ENCODE peak calls at places on chromosomes 7 and 10, in nine cellular contexts. M, A, O, P, L, R, X, B and U are unnamed samples. For H3K36me3 and H3K4me1, the result is how much of the 10 kb centered on the place peaks cover.

GRCh38 chr10:43000021-43000411 is 76.9 kb upstream of the RET start:
- DNase-seq in M (no peak), A (no peak), O (no peak), P (no peak), L (no peak), R (no peak), X (no peak), B (no peak), U (no peak)

GRCh38 chr7:88429382-88429781 is 122.7 kb upstream of the STEAP4 start:
- DNase-seq in M (no peak), A (no peak), O (no peak), P (peak), L (no peak), R (peak), X (no peak), B (no peak), U (no peak)

GRCh38 chr10:15196335-15196834 is 27.9 kb upstream of the NMT2 start:
- DNase-seq in M (no peak), A (no peak), O (no peak), P (peak), L (no peak), R (no peak), X (no peak), B (no peak), U (no peak)

GRCh38 chr7:76364198-76364584 is 5.4 kb upstream of the YWHAG start:
- DNase-seq in M (no peak), A (no peak), O (no peak), P (peak), L (peak), R (peak), X (peak), B (no peak), U (no peak)

GRCh38 chr10:88903715-88904114 is 23.7 kb downstream of the STAMBPL1 start:
- DNase-seq in M (no peak), A (no peak), O (no peak), P (no peak), L (no peak), R (no peak), X (no peak), B (no peak), U (no peak)

GRCh38 chr10:19788075-19788686 is 28.1 kb upstream of the PLXDC2 start:
- DNase-seq in M (no peak), A (no peak), O (peak), P (peak), L (peak), R (no peak), X (peak), B (peak), U (no peak)

GRCh38 chr7:35691827-35692307 is 3.1 kb downstream of the HERPUD2 start:
- DNase-seq in M (no peak), A (no peak), O (no peak), P (peak), L (peak), R (no peak), X (peak), B (no peak), U (no peak)

GRCh38 chr7:28354601-28355062 is 57.7 kb upstream of the CREB5 start:
- DNase-seq in M (no peak), A (no peak), O (peak), P (peak), L (peak), R (peak), X (peak), B (no peak), U (no peak)

GRCh38 chr10:45418859-45419672 is 45.0 kb downstream of the ALOX5 start:
- DNase-seq in M (peak), A (peak), O (no peak), P (peak), L (peak), R (no peak), X (peak), B (peak), U (peak)

GRCh38 chr10:71176661-71177060 is 35.7 kb upstream of the UNC5B start:
- DNase-seq in M (no peak), A (no peak), O (no peak), P (no peak), L (no peak), R (no peak), X (no peak), B (no peak), U (no peak)

GRCh38 chr10:102814456-102814871 is 22.7 kb downstream of the CYP17A1 start:
- DNase-seq in M (peak), A (no peak), O (no peak), P (no peak), L (peak), R (no peak), X (peak), B (no peak), U (peak)

GRCh38 chr10:78382776-78383175 is 349.1 kb downstream of the RPS24 start:
- DNase-seq in M (no peak), A (no peak), O (no peak), P (no peak), L (no peak), R (no peak), X (no peak), B (no peak), U (no peak)

GRCh38 chr10:29947701-29948060 is 111.7 kb downstream of the JCAD start:
- DNase-seq in M (no peak), A (no peak), O (no peak), P (no peak), L (no peak), R (peak), X (no peak), B (no peak), U (no peak)

GRCh38 chr7:19464751-19465150 is 244.1 kb downstream of the POLR1F start:
- DNase-seq in M (no peak), A (no peak), O (no peak), P (no peak), L (no peak), R (no peak), X (no peak), B (no peak), U (no peak)

GRCh38 chr7:90933041-90933440 is 331.2 kb upstream of the FZD1 start:
- DNase-seq in M (no peak), A (no peak), O (no peak), P (no peak), L (no peak), R (no peak), X (no peak), B (no peak), U (no peak)

GRCh38 chr7:167087-167855 is 25.1 kb upstream of the FAM20C start:
- DNase-seq in M (no peak), A (no peak), O (no peak), P (no peak), L (no peak), R (no peak), X (no peak), B (no peak), U (no peak)

GRCh38 chr7:128030999-128031681 is at the start of gene LRRC4:
- DNase-seq in M (no peak), A (no peak), O (peak), P (peak), L (peak), R (no peak), X (peak), B (peak), U (no peak)

GRCh38 chr7:79741684-79742083 is 288.2 kb upstream of the MAGI2 start:
- DNase-seq in M (no peak), A (no peak), O (no peak), P (peak), L (no peak), R (no peak), X (peak), B (no peak), U (no peak)

GRCh38 chr7:80791509-80791929 is 127.3 kb downstream of the SEMA3C start:
- DNase-seq in M (no peak), A (no peak), O (no peak), P (no peak), L (no peak), R (no peak), X (no peak), B (no peak), U (no peak)

GRCh38 chr7:51186531-51186930 is 130.1 kb downstream of the COBL start:
- DNase-seq in M (no peak), A (no peak), O (no peak), P (peak), L (peak), R (no peak), X (peak), B (no peak), U (no peak)

GRCh38 chr7:517848-518629 is 1.6 kb downstream of the PDGFA start:
- DNase-seq in M (peak), A (no peak), O (peak), P (peak), L (peak), R (peak), X (peak), B (peak), U (peak)

GRCh38 chr7:80844916-80845315 is 73.9 kb downstream of the SEMA3C start:
- DNase-seq in M (no peak), A (no peak), O (no peak), P (no peak), L (no peak), R (no peak), X (no peak), B (no peak), U (no peak)

GRCh38 chr10:52212062-52212461 is 102.0 kb upstream of the DKK1 start:
- DNase-seq in M (no peak), A (no peak), O (no peak), P (peak), L (peak), R (no peak), X (peak), B (no peak), U (no peak)

GRCh38 chr7:24328050-24328449 is 44.1 kb downstream of the NPY start:
- DNase-seq in M (no peak), A (no peak), O (no peak), P (no peak), L (no peak), R (no peak), X (no peak), B (no peak), U (no peak)

GRCh38 chr7:3429981-3430380 is 128.9 kb downstream of the SDK1 start:
- DNase-seq in M (no peak), A (no peak), O (no peak), P (no peak), L (no peak), R (no peak), X (no peak), B (no peak), U (no peak)

GRCh38 chr10:126147866-126148578 is 240.3 kb downstream of the ADAM12 start:
- DNase-seq in M (no peak), A (no peak), O (peak), P (peak), L (peak), R (no peak), X (peak), B (no peak), U (no peak)

GRCh38 chr10:122461729-122462532 is 578 bp downstream of the HTRA1 start:
- DNase-seq in M (peak), A (no peak), O (no peak), P (peak), L (no peak), R (no peak), X (no peak), B (no peak), U (no peak)

GRCh38 chr7:51316666-51317581 is at the start of gene COBL:
- DNase-seq in M (no peak), A (no peak), O (no peak), P (peak), L (no peak), R (no peak), X (no peak), B (peak), U (peak)

GRCh38 chr7:130179631-130180030 is 25.6 kb downstream of the TMEM209 start:
- DNase-seq in M (no peak), A (no peak), O (no peak), P (no peak), L (no peak), R (no peak), X (no peak), B (no peak), U (no peak)

GRCh38 chr7:130178251-130178650 is 27.0 kb downstream of the TMEM209 start:
- DNase-seq in M (no peak), A (no peak), O (no peak), P (no peak), L (no peak), R (no peak), X (no peak), B (no peak), U (no peak)

GRCh38 chr7:130182990-130183389 is 22.2 kb downstream of the TMEM209 start:
- DNase-seq in M (no peak), A (no peak), O (no peak), P (no peak), L (peak), R (no peak), X (no peak), B (no peak), U (no peak)

GRCh38 chr7:130180571-130180971 is 24.6 kb downstream of the TMEM209 start:
- DNase-seq in M (no peak), A (no peak), O (no peak), P (peak), L (peak), R (no peak), X (no peak), B (no peak), U (no peak)
- H3K36me3 ChIP-seq in M (half or more), A (under half), O (under half), P (under half), L (under half), R (under half), X (under half), B (half or more), U (under half)

GRCh38 chr10:62083868-62084267 is 182.4 kb downstream of the ARID5B start:
- DNase-seq in M (no peak), A (no peak), O (peak), P (peak), L (peak), R (peak), X (peak), B (no peak), U (peak)
- H3K4me1 ChIP-seq in M (under half), A (under half), O (half or more), P (half or more), L (under half), R (under half), X (under half), B (under half), U (under half)

DNA sequence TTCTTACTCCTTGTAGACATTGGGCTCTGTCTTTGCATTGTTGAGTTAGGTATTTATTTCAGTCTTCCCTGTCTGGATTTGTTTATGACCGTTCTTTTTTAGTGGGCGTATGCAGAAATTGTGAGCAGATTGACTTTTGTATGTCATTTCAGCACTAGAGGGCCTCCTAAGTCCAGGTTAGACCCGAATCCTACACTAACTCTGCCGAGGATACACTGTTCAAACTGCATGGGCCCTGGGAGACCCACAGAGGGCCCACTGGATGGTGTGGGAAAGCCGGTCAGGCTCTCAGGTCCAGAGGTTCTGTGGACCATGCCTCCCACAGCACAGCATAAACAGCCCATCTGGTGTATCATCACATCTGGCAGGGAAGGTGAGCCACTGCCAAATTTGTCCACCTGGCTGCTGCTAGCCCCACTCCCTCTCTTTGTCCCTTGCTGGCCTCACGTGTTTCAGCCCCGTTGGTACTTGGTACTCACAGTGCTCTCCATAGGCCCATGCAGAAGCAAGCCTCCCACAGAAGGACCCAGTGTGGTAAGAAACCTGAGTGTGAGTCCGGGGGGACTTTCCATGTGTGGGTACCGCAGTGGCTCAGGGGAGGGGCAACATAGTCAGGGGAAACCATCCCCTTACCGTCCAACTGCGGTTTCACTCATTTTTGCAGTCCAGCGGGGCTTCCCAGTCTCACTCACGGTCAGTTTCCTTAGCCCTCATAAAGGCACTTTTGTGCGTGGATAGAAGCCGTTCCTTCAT is 112.8 kb downstream of the APBB1IP start:
- DNase-seq in M (no peak), A (no peak), O (peak), P (no peak), L (no peak), R (no peak), X (peak), B (no peak), U (no peak)
- H3K36me3 ChIP-seq in M (under half), A (under half), O (under half), P (under half), L (under half), R (under half), X (under half), B (under half), U (under half)

DNA sequence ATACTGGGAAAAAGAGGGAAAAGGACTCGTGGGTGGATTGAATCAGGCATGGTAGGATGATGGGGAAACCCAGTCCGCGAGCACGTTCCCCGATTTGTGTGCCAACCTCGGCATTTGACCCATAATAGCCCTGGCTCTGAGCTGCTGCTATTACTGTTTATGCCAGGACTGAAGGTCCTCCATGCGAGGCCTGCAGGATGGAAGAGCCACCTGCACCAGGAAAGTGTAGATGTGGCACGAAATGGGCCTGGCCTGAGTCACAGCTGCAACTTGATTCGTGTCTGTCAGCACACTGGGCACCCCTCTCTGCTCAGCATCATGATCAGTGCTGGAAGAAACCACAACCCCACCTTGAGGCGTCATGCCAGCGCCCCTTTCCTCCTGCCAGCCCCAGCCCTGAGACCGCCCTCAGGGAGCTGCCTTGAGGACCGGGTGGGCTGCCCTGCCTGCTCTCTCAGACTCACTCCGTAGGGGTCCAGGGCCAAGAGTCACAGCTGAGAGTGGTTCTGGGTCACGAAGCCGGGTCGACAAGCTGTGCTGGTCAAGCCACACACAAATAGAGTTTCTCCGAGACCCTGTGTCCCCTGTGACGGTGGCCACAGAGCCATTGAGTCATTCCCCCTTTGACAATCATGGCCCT is 74.4 kb downstream of the CHST15 start:
- DNase-seq in M (no peak), A (no peak), O (no peak), P (no peak), L (no peak), R (no peak), X (no peak), B (no peak), U (no peak)
- H3K4me1 ChIP-seq in M (under half), A (under half), O (under half), P (under half), L (under half), R (under half), X (under half), B (under half), U (under half)

GRCh38 chr7:102424787-102425218 is 8.6 kb upstream of the ORAI2 start:
- DNase-seq in M (no peak), A (no peak), O (no peak), P (no peak), L (no peak), R (no peak), X (no peak), B (no peak), U (no peak)
- H3K36me3 ChIP-seq in M (half or more), A (under half), O (under half), P (under half), L (under half), R (under half), X (under half), B (half or more), U (under half)

DNA sequence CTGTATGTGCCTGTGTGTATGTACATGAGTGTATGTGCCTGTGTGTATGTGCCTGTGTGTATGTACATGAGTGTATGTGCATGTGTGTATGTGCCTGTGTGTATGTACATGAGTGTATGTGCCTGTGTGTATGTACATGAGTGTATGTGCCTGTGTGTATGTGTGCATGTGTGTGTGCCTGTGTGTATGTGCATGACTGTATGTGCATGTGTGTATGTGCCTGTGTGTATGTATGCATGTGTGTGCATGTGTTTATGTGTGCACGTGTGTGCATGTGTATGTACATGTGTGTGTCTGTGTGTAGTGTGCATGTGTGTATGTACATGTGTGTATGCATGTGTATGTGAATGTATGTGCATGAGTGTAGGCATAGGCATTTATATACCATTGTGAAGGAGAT is 274.8 kb downstream of the ADARB2 start:
- DNase-seq in M (no peak), A (no peak), O (no peak), P (no peak), L (no peak), R (no peak), X (no peak), B (no peak), U (no peak)
- H3K4me1 ChIP-seq in M (under half), A (under half), O (under half), P (under half), L (under half), R (under half), X (under half), B (under half), U (under half)

DNA sequence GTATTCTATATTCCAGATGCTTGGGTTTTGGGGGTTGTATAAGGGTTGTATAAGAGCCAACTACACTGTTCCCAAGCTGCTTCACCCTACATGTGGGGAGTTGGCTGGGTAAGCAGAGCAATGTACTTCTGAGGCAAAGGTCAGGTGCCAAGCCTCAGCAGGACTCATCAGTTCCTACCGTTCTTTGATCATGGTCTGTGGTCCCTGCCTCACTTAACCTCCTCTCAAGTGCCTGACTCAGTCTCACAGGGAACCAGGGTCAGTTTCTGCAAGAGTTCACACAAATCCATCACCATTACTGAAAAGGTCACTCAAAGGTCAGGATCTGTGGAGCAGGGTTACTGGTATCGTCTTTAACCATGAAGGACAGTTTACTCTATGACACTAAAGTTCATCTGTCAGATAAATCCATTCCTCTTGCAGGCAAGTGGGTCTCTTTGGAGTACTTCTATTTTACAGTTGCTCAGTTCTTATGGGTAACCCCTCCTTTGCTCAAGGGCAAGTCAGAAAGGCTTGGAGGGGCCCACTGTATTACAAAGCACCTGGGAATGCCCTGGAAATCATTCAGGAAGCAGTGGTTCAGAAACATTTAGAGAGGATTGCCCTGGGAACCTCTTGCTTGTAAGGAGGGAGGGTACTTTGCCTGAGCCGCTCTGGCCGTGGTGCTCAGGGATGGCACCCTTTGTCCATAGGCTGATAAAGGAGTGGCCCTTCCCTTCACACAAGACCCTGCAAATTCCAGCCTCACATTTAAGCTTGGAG is 184.3 kb upstream of the CDCA7L start:
- DNase-seq in M (no peak), A (no peak), O (no peak), P (no peak), L (no peak), R (no peak), X (no peak), B (no peak), U (no peak)
- H3K36me3 ChIP-seq in M (under half), A (under half), O (under half), P (under half), L (under half), R (under half), X (under half), B (half or more), U (under half)